ENCODE peak calls at places on chromosomes 7 and 10, in six cellular contexts. J is dorsolateral prefrontal cortex, L is brain microvascular endothelial cell, B is heart right ventricle, V is pancreas, G is left lung. Q is an unnamed sample.

GRCh38 chr10:47283101-47283630 is 16.8 kb upstream of the GDF10 start:
- DNase-seq in L (no peak), J (no peak), G (no peak), B (no peak), V (no peak), Q (no peak)

GRCh38 chr7:83749495-83749894 is 100.6 kb upstream of the SEMA3E start:
- DNase-seq in B (no peak), G (peak; percentile 69), J (no peak), V (peak; percentile 45), L (no peak), Q (no peak)

GRCh38 chr10:50992356-50992866 is 81.9 kb upstream of the PRKG1 start:
- DNase-seq in G (no peak), J (no peak), V (peak; percentile 58), L (no peak), B (peak; percentile 26), Q (no peak)

GRCh38 chr7:23346316-23346715 is 47.2 kb downstream of the MALSU1 start:
- DNase-seq in J (no peak), G (no peak), V (no peak), B (no peak), L (no peak), Q (no peak)

GRCh38 chr7:130879191-130879590 is 145.2 kb upstream of the KLF14 start:
- DNase-seq in V (no peak), B (no peak), L (no peak), G (no peak), J (no peak), Q (no peak)

GRCh38 chr10:4595920-4596319 is 230.1 kb upstream of the AKR1E2 start:
- DNase-seq in L (no peak), B (no peak), V (no peak), G (no peak), J (no peak), Q (no peak)

GRCh38 chr7:145928937-145929336 is 187.7 kb upstream of the CNTNAP2 start:
- DNase-seq in L (peak; percentile 50), G (no peak), V (no peak), J (no peak), B (no peak), Q (no peak)

GRCh38 chr7:30663414-30663813 is 18.8 kb downstream of the CRHR2 start:
- DNase-seq in J (no peak), L (no peak), G (no peak), V (no peak), B (no peak), Q (no peak)

GRCh38 chr10:33327750-33328149 is 6.7 kb downstream of the NRP1 start:
- DNase-seq in G (no peak), B (no peak), V (no peak), L (peak; percentile 33), J (no peak), Q (no peak)

GRCh38 chr7:87058739-87059524 is 522 bp downstream of the ELAPOR2 start:
- DNase-seq in B (peak; percentile 16), J (no peak), G (no peak), V (no peak), L (no peak), Q (no peak)

GRCh38 chr7:73742753-73743641 is 4.4 kb upstream of the ABHD11 start:
- DNase-seq in V (peak; percentile 96), G (peak; percentile 95), J (no peak), L (no peak), B (no peak), Q (no peak)

GRCh38 chr10:75418712-75419111 is 12.7 kb upstream of the LRMDA start:
- DNase-seq in J (no peak), B (no peak), L (no peak), G (no peak), V (no peak), Q (no peak)

GRCh38 chr10:12531305-12531738 is 182.0 kb downstream of the CAMK1D start:
- DNase-seq in L (peak; percentile 52), B (peak; percentile 50), V (no peak), G (no peak), J (no peak), Q (no peak)

GRCh38 chr10:4280481-4281206 is 495.6 kb upstream of the KLF6 start:
- DNase-seq in B (no peak), J (no peak), L (no peak), V (no peak), G (no peak), Q (no peak)

GRCh38 chr7:102897211-102897621 is 15.6 kb upstream of the LRRC17 start:
- DNase-seq in G (no peak), V (no peak), J (no peak), B (no peak), L (no peak), Q (no peak)

GRCh38 chr7:14685112-14685511 is 217.4 kb downstream of the DGKB start:
- DNase-seq in V (no peak), L (no peak), J (no peak), B (no peak), G (no peak), Q (no peak)

GRCh38 chr10:17533731-17534130 is 79.3 kb upstream of the ST8SIA6 start:
- DNase-seq in V (no peak), J (no peak), L (no peak), G (no peak), B (no peak), Q (no peak)

DNA sequence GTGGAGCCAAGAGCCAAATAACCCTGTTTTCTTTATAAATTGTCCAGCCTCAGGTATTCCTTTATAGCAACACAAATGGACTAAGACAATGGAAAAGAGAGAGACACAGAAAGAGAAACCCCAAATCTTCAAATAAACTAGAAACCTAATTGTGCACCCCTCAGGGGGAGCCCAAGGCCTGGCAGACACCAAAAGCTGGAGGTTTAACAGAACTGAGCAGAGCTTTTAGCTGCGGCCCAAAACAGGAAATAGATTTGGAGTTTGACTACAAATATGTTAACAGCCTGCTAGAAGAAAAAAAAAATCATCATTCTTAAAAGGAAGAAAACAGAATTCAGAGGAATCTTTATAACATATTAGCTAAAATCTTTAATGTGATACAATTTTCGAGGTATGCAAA is 1135.0 kb downstream of the GATA3 start:
- DNase-seq in J (no peak), G (no peak), V (no peak), L (no peak), B (no peak), Q (no peak)
- H3K27ac ChIP-seq in J (no peak overlapping the region), G (no peak overlapping the region), V (no peak overlapping the region), L (no peak overlapping the region), B (no peak overlapping the region), Q (no peak overlapping the region)

GRCh38 chr10:125159932-125160855 is at the start of gene CTBP2:
- DNase-seq in B (peak; percentile 65), L (no peak), J (no peak), G (peak; percentile 89), V (peak; percentile 81), Q (no peak)

GRCh38 chr10:125159486-125159931 is 854 bp downstream of the CTBP2 start:
- DNase-seq in B (no peak), G (peak; percentile 88), J (no peak), V (peak; percentile 78), L (no peak), Q (no peak)

GRCh38 chr10:125162181-125162906 is 2.0 kb upstream of the CTBP2 start:
- DNase-seq in B (no peak), V (peak; percentile 64), G (peak; percentile 82), L (no peak), J (no peak), Q (no peak)

GRCh38 chr10:125161570-125162139 is 1.3 kb upstream of the CTBP2 start:
- DNase-seq in L (no peak), B (no peak), J (peak; percentile 49), G (peak; percentile 87), V (peak; percentile 74), Q (no peak)

DNA sequence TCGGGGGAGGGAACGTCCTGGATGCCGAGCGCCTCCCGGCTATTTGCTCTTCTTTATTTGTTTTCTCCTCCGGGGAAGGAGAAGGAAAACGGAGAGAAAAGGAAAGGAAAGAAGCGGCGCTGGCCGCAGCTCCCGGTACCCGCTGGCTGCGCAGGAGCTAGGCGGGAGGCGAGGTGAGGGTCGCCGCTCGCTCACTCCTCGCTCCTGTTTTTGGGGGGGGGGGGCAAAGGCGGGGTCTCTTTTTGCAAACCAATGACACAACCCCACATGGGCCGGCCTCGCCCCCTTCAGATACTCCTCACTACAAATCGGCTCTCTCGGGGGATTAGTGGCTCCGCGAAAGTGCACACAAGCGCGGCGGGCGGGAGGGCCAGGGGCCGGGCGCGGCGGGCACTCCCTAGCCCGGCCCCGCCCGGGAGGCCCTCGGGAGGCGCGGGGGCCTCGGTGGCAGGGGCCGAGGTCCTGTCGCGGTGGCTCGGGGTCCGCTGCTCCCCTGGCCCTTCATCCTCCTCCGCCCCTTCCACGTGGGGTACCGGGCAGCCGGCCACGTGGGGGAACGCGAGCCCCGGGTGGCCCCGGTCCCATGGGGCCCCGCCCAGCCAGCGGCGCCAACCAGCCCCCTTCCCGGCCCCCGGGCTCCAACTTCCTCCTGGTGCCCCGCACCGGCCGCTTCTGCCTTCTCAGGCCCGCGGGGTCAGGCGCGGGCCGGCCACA is 650 bp upstream of the CTBP2 start:
- DNase-seq in L (peak; percentile 85), J (peak; percentile 29), G (peak; percentile 96), V (peak; percentile 86), B (peak; percentile 85), Q (no peak)
- TF ChIP-seq CTCF in L (peak; percentile 54), J (no peak), G (peak; percentile 41), V (no peak), B (no peak), Q (no peak)

DNA sequence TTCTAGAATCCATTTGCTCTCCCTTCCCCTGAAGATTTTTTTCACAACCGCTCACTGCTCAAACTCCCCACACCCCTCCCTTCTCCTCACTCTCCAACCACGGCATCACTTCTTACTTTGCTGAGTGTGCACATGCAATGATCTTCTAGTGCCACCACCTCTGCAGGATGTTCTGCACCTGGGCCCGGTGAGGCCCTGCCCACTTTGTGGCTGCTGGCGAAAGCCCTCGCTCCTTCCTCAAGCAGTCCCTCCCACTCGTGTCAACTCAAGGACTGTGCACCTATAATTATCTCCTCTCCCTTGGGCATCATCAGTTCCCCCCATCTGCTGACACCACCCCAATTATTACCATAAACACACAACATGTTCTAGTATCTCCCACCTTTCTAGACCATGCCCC is 91.0 kb upstream of the LANCL2 start:
- DNase-seq in J (no peak), B (no peak), L (no peak), G (no peak), V (no peak), Q (no peak)
- H3K27me3 ChIP-seq in J (no peaks in the 10 kb centered on the region), B (no peaks in the 10 kb centered on the region), L (peaks cover 9% of the 10 kb centered on the region), G (no peaks in the 10 kb centered on the region), V (no peaks in the 10 kb centered on the region), Q (no peaks in the 10 kb centered on the region)

GRCh38 chr10:96700477-96701099 is 19.7 kb downstream of the PIK3AP1 start:
- DNase-seq in L (no peak), G (peak; percentile 85), J (no peak), V (no peak), B (no peak), Q (no peak)

GRCh38 chr10:96697438-96697837 is 22.9 kb downstream of the PIK3AP1 start:
- DNase-seq in J (no peak), L (no peak), G (no peak), B (no peak), V (no peak), Q (no peak)

GRCh38 chr10:96699613-96700012 is 20.7 kb downstream of the PIK3AP1 start:
- DNase-seq in B (no peak), G (no peak), L (no peak), J (no peak), V (no peak), Q (no peak)

GRCh38 chr10:96703358-96703757 is 17.0 kb downstream of the PIK3AP1 start:
- DNase-seq in J (no peak), B (no peak), G (no peak), V (no peak), L (no peak), Q (no peak)

DNA sequence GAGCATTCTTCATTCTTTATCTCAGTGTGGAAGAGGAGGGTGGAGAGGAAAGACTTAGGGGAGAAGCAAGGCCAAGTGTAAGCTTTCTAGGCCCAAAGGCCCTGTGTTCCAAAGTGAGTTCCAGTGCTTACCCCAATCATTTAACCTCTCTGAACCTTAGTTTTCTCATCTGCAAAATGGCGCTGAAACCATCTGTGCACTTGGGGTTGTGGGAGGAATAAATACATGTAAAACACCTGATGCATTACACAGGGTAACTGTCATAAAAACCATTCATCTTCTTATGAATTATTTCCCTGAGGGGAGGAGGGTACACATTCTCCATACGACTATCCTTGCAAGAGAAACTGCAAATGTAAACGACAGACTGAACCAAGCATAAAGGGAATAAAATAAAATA is 19.0 kb downstream of the PIK3AP1 start:
- DNase-seq in L (no peak), J (no peak), V (no peak), G (no peak), B (no peak), Q (no peak)
- H3K27ac ChIP-seq in L (no peak overlapping the region), J (no peak overlapping the region), V (no peak overlapping the region), G (peak overlapping the region; percentile 64), B (no peak overlapping the region), Q (no peak overlapping the region)

Q was measured in CD4-positive, alpha-beta T cell.